ENCODE peak calls at places on chromosomes 7 and 10, in four cellular contexts. O, C, Q and B are unnamed samples.

GRCh38 chr7:34844936-34845665 is 187.1 kb downstream of the NPSR1 start:
- DNase-seq in Q (no peak), O (no peak), C (no peak), B (no peak)

GRCh38 chr7:79820387-79820786 is 314.2 kb upstream of the GNAI1 start:
- DNase-seq in Q (no peak), C (peak), O (no peak), B (peak)

GRCh38 chr10:1346201-1346600 is 290.0 kb downstream of the WDR37 start:
- DNase-seq in O (no peak), C (no peak), Q (no peak), B (no peak)

GRCh38 chr7:159147246-159147645 is 2.6 kb upstream of the VIPR2 start:
- DNase-seq in C (no peak), Q (no peak), O (no peak), B (no peak)

GRCh38 chr10:51955696-51956095 is 256.3 kb upstream of the CSTF2T start:
- DNase-seq in C (no peak), Q (no peak), O (no peak), B (no peak)

GRCh38 chr10:21157664-21158063 is 260.6 kb upstream of the NEBL start:
- DNase-seq in C (no peak), O (no peak), Q (no peak), B (no peak)

GRCh38 chr7:128100225-128100948 is 69.2 kb upstream of the LRRC4 start:
- DNase-seq in O (no peak), Q (no peak), C (no peak), B (no peak)

GRCh38 chr10:48456808-48457761 is 147.8 kb downstream of the ARHGAP22 start:
- DNase-seq in C (no peak), O (no peak), Q (no peak), B (no peak)

GRCh38 chr10:22590115-22590514 is 124.3 kb downstream of the PIP4K2A start:
- DNase-seq in O (no peak), Q (no peak), C (no peak), B (no peak)

GRCh38 chr10:121104476-121105111 is 253.4 kb downstream of the WDR11 start:
- DNase-seq in O (no peak), Q (no peak), C (no peak), B (no peak)

GRCh38 chr7:30079880-30080279 is 51.7 kb downstream of the PLEKHA8 start:
- DNase-seq in C (no peak), Q (no peak), O (no peak), B (no peak)